ENCODE peak calls at places on chromosomes 12 and 14, in ten cellular contexts. O, W, D, F, P, Z, A, E, M and V are unnamed samples.
A peak's percentile ranks its signal among the peaks of the same experiment; 100 is the strongest.

GRCh38 chr12:47985596-47986265 is 18.5 kb downstream of the COL2A1 start:
- DNase-seq in O (peak; percentile 38), W (no peak), D (no peak), F (no peak), P (no peak), Z (no peak), A (peak; percentile 33), E (no peak), M (no peak), V (no peak)

GRCh38 chr12:25615119-25615518 is 62.0 kb upstream of the LMNTD1 start:
- DNase-seq in O (no peak), W (no peak), D (no peak), F (no peak), P (peak; percentile 89), Z (no peak), A (no peak), E (no peak), M (no peak), V (peak; percentile 85)

GRCh38 chr14:104387385-104388010 is 192.1 kb upstream of the C14orf180 start:
- DNase-seq in O (peak; percentile 75), W (peak; percentile 17), D (peak; percentile 60), F (no peak), P (no peak), Z (peak; percentile 4), A (peak; percentile 33), E (peak; percentile 34), M (peak; percentile 47), V (no peak)

GRCh38 chr12:19643635-19644034 is 204.3 kb downstream of the AEBP2 start:
- DNase-seq in O (no peak), W (no peak), D (no peak), F (peak; percentile 87), P (no peak), Z (no peak), A (no peak), E (no peak), M (no peak), V (peak; percentile 27)

GRCh38 chr14:69518341-69519101 is 34.0 kb downstream of the PLEKHD1 start:
- DNase-seq in O (no peak), W (no peak), D (no peak), F (peak; percentile 16), P (no peak), Z (no peak), A (no peak), E (no peak), M (no peak), V (no peak)

GRCh38 chr14:22666203-22666893 is 22.2 kb upstream of the OR6J1 start:
- DNase-seq in O (no peak), W (no peak), D (no peak), F (no peak), P (no peak), Z (no peak), A (no peak), E (no peak), M (no peak), V (no peak)

GRCh38 chr12:111569363-111570089 is 29.6 kb downstream of the ATXN2 start:
- DNase-seq in O (no peak), W (no peak), D (no peak), F (no peak), P (no peak), Z (no peak), A (no peak), E (no peak), M (no peak), V (no peak)

GRCh38 chr12:6465467-6466183 is 4.9 kb downstream of the VAMP1 start:
- DNase-seq in O (no peak), W (peak; percentile 64), D (no peak), F (peak; percentile 82), P (peak; percentile 37), Z (peak; percentile 31), A (no peak), E (no peak), M (peak; percentile 63), V (peak; percentile 49)

GRCh38 chr14:66635435-66635834 is 127.5 kb downstream of the GPHN start:
- DNase-seq in O (no peak), W (no peak), D (no peak), F (no peak), P (no peak), Z (no peak), A (no peak), E (no peak), M (no peak), V (no peak)

GRCh38 chr12:23631991-23632390 is 317.5 kb downstream of the SOX5 start:
- DNase-seq in O (no peak), W (no peak), D (no peak), F (peak; percentile 8), P (no peak), Z (no peak), A (no peak), E (no peak), M (no peak), V (peak; percentile 62)

GRCh38 chr12:43332977-43333649 is 218.9 kb downstream of the ADAMTS20 start:
- DNase-seq in O (no peak), W (no peak), D (no peak), F (no peak), P (no peak), Z (no peak), A (no peak), E (no peak), M (no peak), V (no peak)

GRCh38 chr14:82757775-82758174 is 1224.1 kb upstream of the SEL1L start:
- DNase-seq in O (no peak), W (no peak), D (no peak), F (no peak), P (no peak), Z (no peak), A (no peak), E (no peak), M (no peak), V (no peak)

DNA sequence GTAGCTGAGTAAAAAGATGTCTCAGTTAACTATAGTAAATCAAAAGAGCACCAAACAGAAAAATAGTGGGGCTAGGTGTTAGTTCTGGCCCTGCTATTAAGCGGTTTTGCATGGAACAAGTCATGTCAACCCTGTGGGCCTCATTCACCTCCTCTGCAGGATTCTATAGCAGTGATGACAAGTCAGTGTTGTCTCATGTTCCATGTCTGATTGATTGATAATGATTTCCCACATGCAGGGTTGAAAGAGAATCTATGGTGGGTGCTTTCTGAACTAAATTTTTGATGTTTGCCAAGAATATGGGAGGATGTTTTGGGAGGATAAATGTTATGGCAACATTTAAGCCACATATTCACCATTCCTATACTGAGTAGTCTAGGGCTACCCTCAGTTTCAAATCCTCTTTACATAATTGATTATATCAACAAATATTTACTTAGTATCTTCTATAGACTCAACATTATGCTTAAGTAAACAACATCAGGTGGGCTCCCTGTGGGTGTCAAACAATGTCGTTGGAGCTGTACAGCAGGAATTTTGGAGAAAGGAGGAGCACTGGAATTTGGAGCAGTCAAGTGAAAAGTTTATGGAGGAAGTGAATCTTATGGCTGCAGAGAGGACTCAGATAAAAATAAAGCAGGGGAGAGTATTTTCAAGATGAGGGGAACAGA is 48.6 kb downstream of the IRAK3 start:
- DNase-seq in O (no peak), W (no peak), D (no peak), F (no peak), P (no peak), Z (no peak), A (no peak), E (no peak), M (no peak), V (no peak)
- H3K27ac ChIP-seq in O (no peak overlapping the region), W (no peak overlapping the region), D (no peak overlapping the region), F (no peak overlapping the region), P (no peak overlapping the region), Z (no peak overlapping the region), A (no peak overlapping the region), E (no peak overlapping the region), M (no peak overlapping the region), V (no peak overlapping the region)

DNA sequence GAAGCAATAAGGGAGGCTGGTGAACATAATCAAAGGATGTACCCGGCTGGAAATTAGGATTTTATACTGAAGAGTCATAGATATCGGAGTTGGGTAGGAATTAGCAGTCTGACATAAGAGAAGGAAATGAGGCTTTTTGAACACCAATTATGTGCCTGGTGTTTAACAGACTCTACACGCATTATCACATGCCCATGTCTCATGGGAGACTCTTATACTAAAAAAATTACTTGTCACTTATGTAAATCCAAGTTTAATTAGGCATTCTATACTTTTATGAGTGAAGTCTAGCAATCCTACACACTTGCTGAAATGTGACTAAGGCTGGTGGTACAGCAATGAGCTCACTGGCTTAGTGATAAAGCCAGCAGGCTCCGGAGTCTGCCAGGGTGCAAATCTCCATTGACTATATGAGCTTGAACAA is 93.5 kb downstream of the NUAK1 start:
- DNase-seq in O (no peak), W (no peak), D (no peak), F (no peak), P (no peak), Z (no peak), A (no peak), E (no peak), M (no peak), V (no peak)
- H3K27ac ChIP-seq in O (no peak overlapping the region), W (no peak overlapping the region), D (no peak overlapping the region), F (no peak overlapping the region), P (no peak overlapping the region), Z (no peak overlapping the region), A (no peak overlapping the region), E (no peak overlapping the region), M (no peak overlapping the region), V (no peak overlapping the region)

DNA sequence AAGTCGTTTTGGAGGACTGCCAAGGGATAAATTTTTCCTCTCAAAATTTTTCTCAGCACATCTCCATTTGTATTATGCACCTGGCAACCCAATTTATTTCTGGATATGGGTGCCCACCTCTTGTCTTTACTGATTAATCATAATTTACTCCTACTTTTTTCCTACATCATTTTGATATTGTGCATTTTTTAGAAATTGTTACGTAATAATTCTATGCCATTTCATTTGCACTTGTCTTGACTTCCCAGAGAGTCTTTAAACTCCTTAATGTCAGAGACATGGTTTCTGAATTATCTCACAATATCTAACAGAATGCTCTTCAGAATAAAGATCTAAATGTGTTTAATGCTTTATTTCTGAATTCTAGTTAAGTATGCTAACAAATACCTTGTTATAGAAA is 113.1 kb downstream of the TMTC3 start:
- DNase-seq in O (no peak), W (no peak), D (no peak), F (no peak), P (no peak), Z (no peak), A (no peak), E (no peak), M (no peak), V (no peak)
- H3K27ac ChIP-seq in O (no peak overlapping the region), W (no peak overlapping the region), D (no peak overlapping the region), F (no peak overlapping the region), P (no peak overlapping the region), Z (no peak overlapping the region), A (no peak overlapping the region), E (no peak overlapping the region), M (no peak overlapping the region), V (no peak overlapping the region)

DNA sequence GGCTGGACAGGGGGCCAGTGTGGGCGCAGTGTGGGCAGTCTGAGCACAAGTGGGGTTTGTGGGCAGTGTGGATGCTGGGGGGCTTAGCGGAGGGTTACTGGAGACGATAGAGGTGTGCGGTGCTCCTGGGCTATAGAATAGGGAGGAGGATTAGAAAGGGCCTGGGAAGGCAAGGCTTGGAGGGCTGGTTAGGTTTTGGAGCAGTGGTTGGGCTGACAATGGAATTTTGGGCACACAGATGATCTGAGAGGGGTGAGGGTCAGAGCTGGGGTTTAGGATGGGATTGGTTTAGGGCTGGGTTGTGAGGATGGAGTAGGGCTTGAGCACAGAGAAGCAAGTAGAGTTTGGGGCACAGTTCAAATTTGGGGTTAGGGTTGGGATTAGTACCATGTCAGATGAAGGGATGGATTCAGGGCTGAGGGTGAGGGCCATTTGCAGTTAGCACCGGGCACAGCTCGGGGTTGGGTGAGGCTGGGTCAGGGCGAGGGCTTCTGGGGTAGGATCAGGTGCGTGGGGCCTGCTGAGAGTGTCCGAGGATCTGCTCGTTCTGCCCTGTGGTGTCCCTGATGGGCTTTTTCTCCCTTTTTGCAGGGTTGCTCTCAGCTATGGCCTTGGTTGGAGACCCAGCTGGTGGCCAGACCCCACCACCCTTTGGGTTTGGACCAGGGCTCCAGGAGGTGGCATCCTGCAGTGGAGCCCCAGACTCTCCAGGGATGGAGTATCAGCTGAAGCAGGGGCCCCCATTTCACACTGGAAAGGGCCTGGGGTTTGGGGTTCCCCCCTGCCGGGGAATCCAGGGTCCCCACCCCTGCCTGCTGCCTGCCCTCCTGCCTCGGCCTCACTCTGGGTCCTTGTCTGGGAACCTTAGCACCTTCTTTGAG is 45.6 kb downstream of the KRT80 start:
- DNase-seq in O (no peak), W (no peak), D (peak; percentile 72), F (no peak), P (no peak), Z (no peak), A (no peak), E (no peak), M (no peak), V (no peak)
- H3K27ac ChIP-seq in O (peak overlapping the region; percentile 100), W (peak overlapping the region; percentile 58), D (peak overlapping the region; percentile 91), F (no peak overlapping the region), P (peak overlapping the region; percentile 98), Z (peak overlapping the region; percentile 36), A (no peak overlapping the region), E (peak overlapping the region; percentile 66), M (no peak overlapping the region), V (peak overlapping the region; percentile 100)